ENCODE peak calls at places on chromosome 1, in seven cellular contexts. One of them, this sample, is unnamed.

GRCh38 chr1:224500802-224501201 is 66.2 kb upstream of the WDR26 start:
- DNase-seq in stimulated activated CD4-positive, alpha-beta T cell treated with anti-CD3 and anti-CD28 coated beads, TNF-alpha, amount 100 ng/mL, for 4 hours: no peak
- DNase-seq in hypothalamus: no peak
- DNase-seq in left cardiac atrium: no peak
- DNase-seq in astrocyte: no peak
- DNase-seq in uterus: no peak
- DNase-seq in T follicular helper cell: no peak
- DNase-seq in this sample: no peak

GRCh38 chr1:58783090-58783992 is 506 bp downstream of the JUN start:
- DNase-seq in stimulated activated CD4-positive, alpha-beta T cell treated with anti-CD3 and anti-CD28 coated beads, TNF-alpha, amount 100 ng/mL, for 4 hours: peak; percentile 35
- DNase-seq in hypothalamus: peak; percentile 56
- DNase-seq in left cardiac atrium: peak; percentile 65
- DNase-seq in astrocyte: peak; percentile 36
- DNase-seq in uterus: no peak
- DNase-seq in T follicular helper cell: peak; percentile 18
- DNase-seq in this sample: peak; percentile 70

GRCh38 chr1:197559655-197560054 is 215.6 kb downstream of the DENND1B start:
- DNase-seq in stimulated activated CD4-positive, alpha-beta T cell treated with anti-CD3 and anti-CD28 coated beads, TNF-alpha, amount 100 ng/mL, for 4 hours: no peak
- DNase-seq in hypothalamus: no peak
- DNase-seq in left cardiac atrium: no peak
- DNase-seq in astrocyte: no peak
- DNase-seq in uterus: no peak
- DNase-seq in T follicular helper cell: no peak
- DNase-seq in this sample: no peak

GRCh38 chr1:151309851-151310323 is 17.3 kb downstream of the PI4KB start:
- DNase-seq in stimulated activated CD4-positive, alpha-beta T cell treated with anti-CD3 and anti-CD28 coated beads, TNF-alpha, amount 100 ng/mL, for 4 hours: no peak
- DNase-seq in hypothalamus: no peak
- DNase-seq in left cardiac atrium: peak; percentile 45
- DNase-seq in astrocyte: peak; percentile 31
- DNase-seq in uterus: peak; percentile 60
- DNase-seq in T follicular helper cell: no peak
- DNase-seq in this sample: no peak

GRCh38 chr1:156245451-156246232 is 2.2 kb downstream of the PAQR6 start:
- DNase-seq in stimulated activated CD4-positive, alpha-beta T cell treated with anti-CD3 and anti-CD28 coated beads, TNF-alpha, amount 100 ng/mL, for 4 hours: no peak
- DNase-seq in hypothalamus: no peak
- DNase-seq in left cardiac atrium: no peak
- DNase-seq in astrocyte: no peak
- DNase-seq in uterus: no peak
- DNase-seq in T follicular helper cell: no peak
- DNase-seq in this sample: no peak

GRCh38 chr1:196607940-196608339 is 300 bp downstream of the KCNT2 start:
- DNase-seq in stimulated activated CD4-positive, alpha-beta T cell treated with anti-CD3 and anti-CD28 coated beads, TNF-alpha, amount 100 ng/mL, for 4 hours: no peak
- DNase-seq in hypothalamus: no peak
- DNase-seq in left cardiac atrium: no peak
- DNase-seq in astrocyte: no peak
- DNase-seq in uterus: no peak
- DNase-seq in T follicular helper cell: no peak
- DNase-seq in this sample: no peak

GRCh38 chr1:3663999-3664699 is 11.8 kb downstream of the TP73 start:
- DNase-seq in stimulated activated CD4-positive, alpha-beta T cell treated with anti-CD3 and anti-CD28 coated beads, TNF-alpha, amount 100 ng/mL, for 4 hours: no peak
- DNase-seq in hypothalamus: no peak
- DNase-seq in left cardiac atrium: peak; percentile 13
- DNase-seq in astrocyte: no peak
- DNase-seq in uterus: no peak
- DNase-seq in T follicular helper cell: no peak
- DNase-seq in this sample: no peak

GRCh38 chr1:3992103-3992556 is 92.1 kb upstream of the C1orf174 start:
- DNase-seq in stimulated activated CD4-positive, alpha-beta T cell treated with anti-CD3 and anti-CD28 coated beads, TNF-alpha, amount 100 ng/mL, for 4 hours: no peak
- DNase-seq in hypothalamus: no peak
- DNase-seq in left cardiac atrium: no peak
- DNase-seq in astrocyte: no peak
- DNase-seq in uterus: no peak
- DNase-seq in T follicular helper cell: no peak
- DNase-seq in this sample: peak; percentile 31

GRCh38 chr1:156754219-156754618 is 2.7 kb upstream of the HDGF start:
- DNase-seq in stimulated activated CD4-positive, alpha-beta T cell treated with anti-CD3 and anti-CD28 coated beads, TNF-alpha, amount 100 ng/mL, for 4 hours: no peak
- DNase-seq in hypothalamus: no peak
- DNase-seq in left cardiac atrium: no peak
- DNase-seq in astrocyte: no peak
- DNase-seq in uterus: no peak
- DNase-seq in T follicular helper cell: no peak
- DNase-seq in this sample: no peak

GRCh38 chr1:186420923-186421322 is 40.0 kb downstream of the PDC start:
- DNase-seq in stimulated activated CD4-positive, alpha-beta T cell treated with anti-CD3 and anti-CD28 coated beads, TNF-alpha, amount 100 ng/mL, for 4 hours: no peak
- DNase-seq in hypothalamus: no peak
- DNase-seq in left cardiac atrium: no peak
- DNase-seq in astrocyte: no peak
- DNase-seq in uterus: no peak
- DNase-seq in T follicular helper cell: no peak
- DNase-seq in this sample: no peak

This sample was measured in breast epithelium.